ENCODE peak calls at places on chromosomes 1 and 21, in five cellular contexts. L is pancreas, D is DND-41, O is SJSA1, Q is left ventricle myocardium inferior. N is an unnamed sample.

GRCh38 chr1:91792393-91793032 is 93.4 kb downstream of the TGFBR3 start:
- DNase-seq in L (no peak), D (no peak), O (no peak), Q (no peak), N (no peak)

GRCh38 chr1:16252912-16253311 is 15.9 kb upstream of the CPLANE2 start:
- DNase-seq in L (no peak), D (no peak), O (no peak), Q (no peak), N (no peak)

GRCh38 chr1:185934476-185935189 is 200.4 kb downstream of the HMCN1 start:
- DNase-seq in L (no peak), D (no peak), O (no peak), Q (no peak), N (no peak)

GRCh38 chr1:8394456-8395321 is 76.8 kb downstream of the SLC45A1 start:
- DNase-seq in L (no peak), D (no peak), O (peak; percentile 67), Q (no peak), N (no peak)

GRCh38 chr1:229199892-229200291 is 71.0 kb upstream of the RAB4A start:
- DNase-seq in L (no peak), D (no peak), O (no peak), Q (no peak), N (no peak)

GRCh38 chr21:39003982-39004775 is 179.1 kb downstream of the PSMG1 start:
- DNase-seq in L (no peak), D (peak; percentile 54), O (no peak), Q (no peak), N (no peak)

GRCh38 chr1:94713472-94714141 is 106.5 kb upstream of the SLC44A3 start:
- DNase-seq in L (no peak), D (no peak), O (peak; percentile 86), Q (peak; percentile 73), N (peak; percentile 99)

GRCh38 chr1:67953301-67953700 is 97.1 kb downstream of the DIRAS3 start:
- DNase-seq in L (no peak), D (no peak), O (no peak), Q (no peak), N (no peak)

GRCh38 chr1:202210370-202210769 is 16.8 kb downstream of the LGR6 start:
- DNase-seq in L (no peak), D (no peak), O (no peak), Q (no peak), N (no peak)

GRCh38 chr1:45924736-45925135 is 121.3 kb downstream of the MAST2 start:
- DNase-seq in L (no peak), D (no peak), O (no peak), Q (no peak), N (no peak)

GRCh38 chr1:37474697-37475379 is 458 bp downstream of the ZC3H12A start:
- DNase-seq in L (peak; percentile 83), D (no peak), O (no peak), Q (no peak), N (no peak)

GRCh38 chr1:37038079-37038702 is 3.9 kb upstream of the GRIK3 start:
- DNase-seq in L (no peak), D (no peak), O (no peak), Q (no peak), N (no peak)

GRCh38 chr1:112507896-112508241 is 896 bp upstream of the WNT2B start:
- DNase-seq in L (peak; percentile 32), D (no peak), O (no peak), Q (no peak), N (no peak)

GRCh38 chr21:40425981-40426380 is 421.0 kb downstream of the DSCAM start:
- DNase-seq in L (no peak), D (no peak), O (no peak), Q (no peak), N (no peak)

GRCh38 chr1:87518794-87519193 is 190.1 kb downstream of the LMO4 start:
- DNase-seq in L (no peak), D (no peak), O (no peak), Q (no peak), N (no peak)

GRCh38 chr1:15259608-15260007 is 12.6 kb downstream of the FHAD1 start:
- DNase-seq in L (no peak), D (no peak), O (no peak), Q (no peak), N (no peak)

GRCh38 chr1:41363632-41364320 is 2.5 kb downstream of the FOXO6 start:
- DNase-seq in L (peak; percentile 33), D (no peak), O (no peak), Q (no peak), N (no peak)

GRCh38 chr1:41361495-41362356 is 492 bp downstream of the FOXO6 start:
- DNase-seq in L (peak; percentile 87), D (no peak), O (no peak), Q (no peak), N (peak; percentile 59)

GRCh38 chr1:41362357-41362721 is 1.1 kb downstream of the FOXO6 start:
- DNase-seq in L (no peak), D (no peak), O (no peak), Q (no peak), N (no peak)

GRCh38 chr1:41364444-41365319 is 3.4 kb downstream of the FOXO6 start:
- DNase-seq in L (peak; percentile 6), D (no peak), O (no peak), Q (no peak), N (no peak)

DNA sequence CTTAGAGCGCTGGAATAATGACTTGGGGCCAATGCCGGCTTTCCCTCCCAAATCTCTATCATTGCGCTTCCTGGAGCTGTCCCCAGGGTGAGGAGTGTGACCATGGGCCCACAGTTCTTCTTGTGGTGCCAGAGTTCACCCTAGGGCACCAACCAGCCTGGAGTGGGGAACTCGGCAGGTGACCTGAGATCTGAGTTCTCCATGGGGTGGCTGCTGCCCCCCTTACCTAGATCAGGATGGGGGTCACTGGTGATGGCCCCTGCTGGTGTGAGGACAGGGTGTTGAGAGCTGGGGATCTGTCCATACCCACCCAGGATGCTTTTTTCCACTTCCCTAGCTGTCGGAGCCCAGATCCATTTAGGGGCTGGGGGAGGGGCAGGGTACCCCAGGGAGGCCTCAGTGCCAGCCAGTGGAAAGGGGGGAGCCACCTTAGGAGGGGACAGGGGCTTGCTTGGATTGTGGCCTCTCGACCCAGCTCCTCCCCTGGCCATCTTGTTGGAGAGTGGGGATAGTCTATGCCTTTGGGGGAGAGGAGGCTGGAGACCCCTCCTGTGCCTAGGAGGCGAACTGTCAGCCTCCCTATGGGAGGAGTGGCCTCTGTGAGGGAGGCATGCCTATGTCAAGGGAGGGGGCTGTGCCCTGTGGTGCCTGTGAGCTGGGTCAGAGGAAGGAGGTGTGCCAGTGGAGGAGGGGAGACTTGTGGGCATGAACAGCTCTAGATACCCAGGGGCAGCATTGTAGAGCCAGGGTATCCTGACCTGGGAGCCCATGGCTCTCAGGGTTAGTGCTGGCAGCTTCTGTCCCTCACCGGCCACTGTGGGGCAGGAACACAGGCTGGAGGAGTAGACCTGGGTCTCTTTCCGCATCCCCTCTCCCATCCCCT is 1.8 kb downstream of the FOXO6 start:
- DNase-seq in L (peak; percentile 55), D (no peak), O (no peak), Q (no peak), N (no peak)
- H3K4me1 ChIP-seq in L (peaks cover 5% of the 10 kb centered on the region), D (peaks cover 53% of the 10 kb centered on the region), O (peaks cover 31% of the 10 kb centered on the region), Q (peaks cover 73% of the 10 kb centered on the region), N (peaks cover 26% of the 10 kb centered on the region)

DNA sequence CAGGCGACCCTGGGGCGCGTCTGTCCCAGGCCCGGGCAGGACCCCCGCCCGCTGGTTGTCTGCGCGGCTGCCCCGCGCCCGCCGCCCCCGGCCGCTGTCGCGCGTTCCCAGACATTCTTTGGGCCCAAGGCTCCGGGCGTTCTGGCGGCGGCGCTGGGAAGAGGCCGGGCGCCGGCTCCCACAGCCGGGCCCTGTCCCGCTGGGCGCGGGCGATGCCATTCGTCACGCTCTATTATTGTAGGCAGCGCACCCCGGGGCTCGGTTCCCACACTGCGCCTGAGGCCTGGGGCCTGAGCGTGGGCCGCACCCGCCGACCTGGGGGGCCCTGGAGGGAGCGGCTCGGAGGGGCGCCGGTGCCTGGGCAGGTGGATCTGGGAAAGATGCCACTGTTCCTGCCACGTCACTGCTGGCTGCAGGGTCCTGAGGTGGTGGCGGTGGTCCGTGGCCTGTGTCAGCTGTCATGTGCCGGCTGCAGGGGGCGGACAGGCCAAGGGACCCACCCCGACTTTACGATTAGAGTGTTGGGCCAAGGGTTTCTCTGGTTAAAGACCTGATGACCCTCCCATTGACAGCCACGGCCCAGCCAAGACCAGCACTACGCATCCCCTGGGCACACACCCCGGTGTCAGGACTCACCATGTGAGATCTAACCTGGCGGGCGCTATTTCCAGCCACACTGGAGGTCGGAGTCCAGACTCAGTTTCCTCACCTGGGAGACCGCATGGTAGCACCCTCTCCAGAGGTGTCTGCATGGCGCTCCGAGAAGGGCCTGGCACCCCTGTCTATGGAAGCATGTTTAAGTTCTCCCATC is 55.1 kb upstream of the ADARB1 start:
- DNase-seq in L (peak; percentile 55), D (no peak), O (no peak), Q (peak; percentile 29), N (peak; percentile 60)
- H3K4me1 ChIP-seq in L (no peaks in the 10 kb centered on the region), D (no peaks in the 10 kb centered on the region), O (peaks cover 21% of the 10 kb centered on the region), Q (peaks cover 39% of the 10 kb centered on the region), N (peaks cover 7% of the 10 kb centered on the region)

GRCh38 chr1:25685211-25685750 is 68.7 kb downstream of the MAN1C1 start:
- DNase-seq in L (no peak), D (no peak), O (no peak), Q (no peak), N (no peak)
- H3K4me1 ChIP-seq in L (no peaks in the 10 kb centered on the region), D (no peaks in the 10 kb centered on the region), O (no peaks in the 10 kb centered on the region), Q (peaks cover 53% of the 10 kb centered on the region), N (no peaks in the 10 kb centered on the region)

DNA sequence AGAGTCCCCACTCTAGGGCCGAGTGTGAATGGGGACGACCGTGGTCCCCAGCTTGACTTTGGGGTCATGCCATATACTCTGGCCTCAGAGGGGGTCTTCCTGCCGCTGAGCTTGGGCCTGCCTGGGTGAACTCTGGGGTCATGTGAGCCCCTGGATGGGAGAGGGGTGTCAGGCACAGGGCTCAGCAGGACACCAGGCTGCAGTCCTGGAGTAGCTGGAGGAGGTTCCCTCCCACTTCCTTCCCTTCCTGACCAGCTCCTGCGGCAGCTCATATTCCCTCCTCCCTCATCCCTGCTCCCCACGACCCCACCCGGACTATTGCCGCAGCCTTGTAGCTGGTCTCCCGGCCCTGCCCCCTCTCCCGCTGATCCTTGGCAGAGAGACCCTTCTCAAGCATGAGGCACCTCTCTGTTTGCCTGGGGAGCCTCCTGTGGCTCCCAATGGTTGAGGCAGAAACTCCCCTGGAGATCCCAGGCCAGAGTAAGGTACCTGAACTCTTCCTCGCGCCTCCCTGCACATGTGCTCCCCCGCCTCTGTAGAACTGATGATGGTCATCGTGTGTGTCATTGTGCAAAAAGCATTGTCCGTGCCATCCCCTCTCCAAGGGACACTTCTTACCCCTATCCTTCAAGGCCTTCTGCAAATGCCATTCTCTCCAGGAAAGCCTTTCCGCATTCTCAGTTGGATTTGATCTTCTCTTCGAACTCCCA is 1.8 kb downstream of the TNFRSF1B start:
- DNase-seq in L (no peak), D (no peak), O (no peak), Q (no peak), N (no peak)
- H3K4me1 ChIP-seq in L (no peaks in the 10 kb centered on the region), D (peaks cover 13% of the 10 kb centered on the region), O (peaks cover 10% of the 10 kb centered on the region), Q (peaks cover 73% of the 10 kb centered on the region), N (no peaks in the 10 kb centered on the region)

GRCh38 chr1:207897188-207897587 is 13.7 kb downstream of the CD34 start:
- DNase-seq in L (no peak), D (no peak), O (no peak), Q (no peak), N (no peak)
- H3K4me1 ChIP-seq in L (no peaks in the 10 kb centered on the region), D (no peaks in the 10 kb centered on the region), O (no peaks in the 10 kb centered on the region), Q (peaks cover 98% of the 10 kb centered on the region), N (no peaks in the 10 kb centered on the region)

GRCh38 chr21:45320261-45320990 is 32.7 kb upstream of the POFUT2 start:
- DNase-seq in L (peak; percentile 85), D (no peak), O (peak; percentile 58), Q (peak; percentile 49), N (peak; percentile 60)
- H3K4me1 ChIP-seq in L (no peaks in the 10 kb centered on the region), D (no peaks in the 10 kb centered on the region), O (peaks cover 87% of the 10 kb centered on the region), Q (peaks cover 77% of the 10 kb centered on the region), N (no peaks in the 10 kb centered on the region)

GRCh38 chr1:170310014-170310405 is 164.3 kb downstream of the NTMT2 start:
- DNase-seq in L (no peak), D (no peak), O (no peak), Q (no peak), N (no peak)
- H3K4me1 ChIP-seq in L (no peaks in the 10 kb centered on the region), D (no peaks in the 10 kb centered on the region), O (peaks cover 26% of the 10 kb centered on the region), Q (peaks cover 6% of the 10 kb centered on the region), N (no peaks in the 10 kb centered on the region)